ENCODE peak calls at places on chromosome 15, in eight cellular contexts. H is T-helper 22 cell; R is left kidney; K is NCI-H1417; O is activated CD4-positive, CD25-positive, alpha-beta regulatory T cell treated with anti-CD3 and anti-CD28 coated beads, Interleukin-2, amount 50 U/mL, for 72 hours; U is omental fat pad; B is T-helper 2 cell; S is endothelial cell. T is an unnamed sample.

GRCh38 chr15:66593219-66593780 is 27.5 kb upstream of the LCTL start:
- DNase-seq in K (no peak), U (no peak), O (no peak), S (no peak), H (no peak), B (no peak), R (no peak), T (no peak)

GRCh38 chr15:85482896-85483295 is 102.5 kb downstream of the AKAP13 start:
- DNase-seq in R (no peak), K (no peak), S (no peak), O (no peak), H (no peak), B (no peak), U (no peak), T (no peak)

GRCh38 chr15:78907577-78907976 is 34.9 kb downstream of the MORF4L1 start:
- DNase-seq in R (peak; percentile 61), H (no peak), K (no peak), U (no peak), O (no peak), B (no peak), S (peak; percentile 48), T (no peak)

GRCh38 chr15:89195836-89196235 is 25.5 kb downstream of the RLBP1 start:
- DNase-seq in R (no peak), H (no peak), B (no peak), K (no peak), S (no peak), U (no peak), O (no peak), T (peak; percentile 92)

GRCh38 chr15:88610756-88611231 is 10.3 kb upstream of the AEN start:
- DNase-seq in R (no peak), O (no peak), S (peak; percentile 36), U (no peak), H (no peak), B (no peak), K (peak; percentile 61), T (no peak)

GRCh38 chr15:22961661-22962221 is 18.4 kb downstream of the CYFIP1 start:
- DNase-seq in U (no peak), K (no peak), H (no peak), B (no peak), O (no peak), R (no peak), S (no peak), T (peak; percentile 48)

GRCh38 chr15:41150279-41150678 is 34.2 kb upstream of the INO80 start:
- DNase-seq in H (no peak), U (no peak), R (no peak), S (no peak), K (no peak), O (no peak), B (no peak), T (no peak)

GRCh38 chr15:28456476-28457395 is 76.0 kb downstream of the GOLGA8G start:
- DNase-seq in R (peak; percentile 0), H (no peak), K (no peak), O (no peak), U (no peak), S (peak; percentile 20), B (no peak), T (peak; percentile 50)

GRCh38 chr15:68820589-68821189 is at the start of gene ANP32A:
- DNase-seq in S (peak; percentile 99), U (peak; percentile 80), K (peak; percentile 99), B (peak; percentile 98), R (peak; percentile 99), O (peak; percentile 98), H (peak; percentile 89), T (peak; percentile 100)

GRCh38 chr15:67296188-67296587 is 41.6 kb downstream of the IQCH start:
- DNase-seq in O (no peak), S (no peak), B (no peak), H (no peak), K (no peak), U (no peak), R (peak; percentile 40), T (no peak)

GRCh38 chr15:75149911-75150709 is 51.6 kb upstream of the C15orf39 start:
- DNase-seq in K (no peak), O (no peak), R (no peak), S (no peak), U (no peak), B (no peak), H (no peak), T (peak; percentile 87)

GRCh38 chr15:72237286-72238224 is 6.6 kb upstream of the PKM start:
- DNase-seq in R (no peak), O (peak; percentile 68), K (no peak), B (peak; percentile 66), H (peak; percentile 35), S (no peak), U (peak; percentile 89), T (peak; percentile 95)

GRCh38 chr15:92277776-92278175 is 115.9 kb upstream of the ST8SIA2 start:
- DNase-seq in H (no peak), U (no peak), B (no peak), R (peak; percentile 36), K (peak; percentile 40), S (peak; percentile 28), O (no peak), T (no peak)

GRCh38 chr15:70272565-70273355 is 175.0 kb upstream of the TLE3 start:
- DNase-seq in K (no peak), O (no peak), S (no peak), U (no peak), B (no peak), H (no peak), R (no peak), T (no peak)

GRCh38 chr15:70062321-70062956 is 35.3 kb downstream of the TLE3 start:
- DNase-seq in O (no peak), H (no peak), B (no peak), U (no peak), S (no peak), K (peak; percentile 75), R (peak; percentile 91), T (peak; percentile 97)

GRCh38 chr15:31499953-31500808 is 173.5 kb downstream of the KLF13 start:
- DNase-seq in R (peak; percentile 53), H (no peak), S (no peak), U (no peak), K (no peak), B (no peak), O (no peak), T (no peak)

GRCh38 chr15:90095521-90095959 is 6.7 kb downstream of the IDH2 start:
- DNase-seq in K (peak; percentile 85), U (no peak), R (no peak), S (no peak), H (no peak), B (no peak), O (no peak), T (no peak)

GRCh38 chr15:73321496-73322344 is 47.0 kb downstream of the HCN4 start:
- DNase-seq in O (no peak), U (no peak), B (no peak), H (no peak), S (no peak), R (no peak), K (no peak), T (peak; percentile 47)

GRCh38 chr15:91101356-91101920 is 1.4 kb downstream of the SV2B start:
- DNase-seq in O (no peak), R (no peak), S (no peak), H (no peak), K (no peak), B (no peak), U (no peak), T (no peak)

GRCh38 chr15:69305204-69305931 is 6.7 kb downstream of the PAQR5 start:
- DNase-seq in S (no peak), K (no peak), O (no peak), B (no peak), R (peak; percentile 74), H (no peak), U (no peak), T (peak; percentile 95)

GRCh38 chr15:61130945-61131597 is 98.0 kb downstream of the RORA start:
- DNase-seq in B (no peak), R (no peak), S (no peak), H (no peak), O (no peak), U (no peak), K (no peak), T (no peak)

GRCh38 chr15:78037328-78037727 is 40.2 kb downstream of the TBC1D2B start:
- DNase-seq in R (peak; percentile 26), O (no peak), U (no peak), B (no peak), K (no peak), S (no peak), H (no peak), T (no peak)

GRCh38 chr15:74443100-74443909 is 9.5 kb upstream of the SEMA7A start:
- DNase-seq in O (no peak), S (no peak), U (no peak), K (no peak), H (no peak), B (no peak), R (no peak), T (peak; percentile 89)

GRCh38 chr15:49094923-49095322 is 48.7 kb upstream of the SECISBP2L start:
- DNase-seq in O (no peak), K (no peak), R (no peak), H (no peak), B (no peak), S (no peak), U (no peak), T (no peak)

GRCh38 chr15:57566840-57567239 is 24.9 kb upstream of the MYZAP start:
- DNase-seq in B (no peak), R (no peak), H (no peak), U (no peak), O (no peak), S (no peak), K (no peak), T (peak; percentile 35)

GRCh38 chr15:57411945-57412768 is 35.9 kb downstream of the CGNL1 start:
- DNase-seq in U (no peak), O (no peak), B (no peak), K (no peak), H (no peak), S (no peak), R (no peak), T (no peak)

GRCh38 chr15:77025471-77025901 is 30.6 kb downstream of the PSTPIP1 start:
- DNase-seq in R (no peak), K (no peak), B (no peak), S (no peak), U (no peak), O (peak; percentile 11), H (no peak), T (peak; percentile 89)

GRCh38 chr15:85607141-85607806 is 187.5 kb downstream of the KLHL25 start:
- DNase-seq in O (no peak), U (no peak), B (no peak), K (no peak), S (no peak), R (no peak), H (no peak), T (no peak)

GRCh38 chr15:90362936-90363212 is 10.8 kb downstream of the ZNF774 start:
- DNase-seq in O (no peak), U (no peak), H (no peak), K (no peak), B (no peak), R (no peak), S (no peak), T (peak; percentile 91)

GRCh38 chr15:73906346-73907017 is 19.8 kb upstream of the LOXL1 start:
- DNase-seq in S (no peak), U (no peak), O (no peak), H (no peak), B (no peak), R (no peak), K (no peak), T (peak; percentile 85)

GRCh38 chr15:38868326-38869114 is 303.9 kb upstream of the RASGRP1 start:
- DNase-seq in U (no peak), O (no peak), H (no peak), R (no peak), K (no peak), B (no peak), S (no peak), T (no peak)

GRCh38 chr15:64009798-64010241 is 36.5 kb downstream of the DAPK2 start:
- DNase-seq in H (peak; percentile 62), B (peak; percentile 39), S (no peak), K (no peak), O (no peak), R (no peak), U (no peak), T (no peak)

GRCh38 chr15:62994975-62995730 is 47.4 kb upstream of the TPM1 start:
- DNase-seq in H (no peak), K (no peak), O (no peak), R (no peak), B (no peak), S (no peak), U (no peak), T (no peak)

GRCh38 chr15:91929509-91929908 is 76.0 kb downstream of the SLCO3A1 start:
- DNase-seq in S (no peak), H (no peak), K (no peak), O (no peak), U (no peak), R (no peak), B (no peak), T (no peak)

T was measured in osteoblast.